ENCODE peak calls at places on chromosome X, in seven cellular contexts. One of them, this sample, is unnamed.

GRCh38 chrX:154490021-154490413 is 412 bp downstream of the SLC10A3 start:
- DNase-seq in H1: no peak
- DNase-seq in H9: no peak
- DNase-seq in IMR-90: peak; percentile 45
- DNase-seq in mesenchymal stem cell: peak; percentile 64
- DNase-seq in neuronal stem cell: no peak
- DNase-seq in trophoblast cell: no peak
- DNase-seq in this sample: peak; percentile 28

GRCh38 chrX:110125435-110125834 is 122.5 kb downstream of the TMEM164 start:
- DNase-seq in H1: no peak
- DNase-seq in H9: peak; percentile 51
- DNase-seq in IMR-90: peak; percentile 12
- DNase-seq in mesenchymal stem cell: peak; percentile 16
- DNase-seq in neuronal stem cell: no peak
- DNase-seq in trophoblast cell: no peak
- DNase-seq in this sample: peak; percentile 44

GRCh38 chrX:154082396-154083133 is 15.0 kb downstream of the MECP2 start:
- DNase-seq in H1: no peak
- DNase-seq in H9: no peak
- DNase-seq in IMR-90: peak; percentile 76
- DNase-seq in mesenchymal stem cell: peak; percentile 78
- DNase-seq in neuronal stem cell: no peak
- DNase-seq in trophoblast cell: no peak
- DNase-seq in this sample: no peak

GRCh38 chrX:51024106-51024696 is 113.7 kb downstream of the BMP15 start:
- DNase-seq in H1: no peak
- DNase-seq in H9: no peak
- DNase-seq in IMR-90: no peak
- DNase-seq in mesenchymal stem cell: no peak
- DNase-seq in neuronal stem cell: no peak
- DNase-seq in trophoblast cell: no peak
- DNase-seq in this sample: no peak

GRCh38 chrX:1419545-1420355 is 27.8 kb upstream of the SLC25A6 start:
- DNase-seq in H1: no peak
- DNase-seq in H9: no peak
- DNase-seq in IMR-90: no peak
- DNase-seq in mesenchymal stem cell: no peak
- DNase-seq in neuronal stem cell: no peak
- DNase-seq in trophoblast cell: no peak
- DNase-seq in this sample: no peak

GRCh38 chrX:146278381-146278780 is 460.8 kb downstream of the SLITRK2 start:
- DNase-seq in H1: no peak
- DNase-seq in H9: peak; percentile 36
- DNase-seq in IMR-90: no peak
- DNase-seq in mesenchymal stem cell: no peak
- DNase-seq in neuronal stem cell: no peak
- DNase-seq in trophoblast cell: no peak
- DNase-seq in this sample: peak; percentile 39

GRCh38 chrX:69029696-69030245 is 135.5 kb downstream of the PJA1 start:
- DNase-seq in H1: no peak
- DNase-seq in H9: no peak
- DNase-seq in IMR-90: no peak
- DNase-seq in mesenchymal stem cell: no peak
- DNase-seq in neuronal stem cell: no peak
- DNase-seq in trophoblast cell: no peak
- DNase-seq in this sample: no peak

GRCh38 chrX:2782171-2782570 is 30.3 kb downstream of the XG start:
- DNase-seq in H1: no peak
- DNase-seq in H9: no peak
- DNase-seq in IMR-90: no peak
- DNase-seq in mesenchymal stem cell: no peak
- DNase-seq in neuronal stem cell: no peak
- DNase-seq in trophoblast cell: no peak
- DNase-seq in this sample: no peak

GRCh38 chrX:35841872-35842271 is 43.7 kb downstream of the MAGEB16 start:
- DNase-seq in H1: no peak
- DNase-seq in H9: no peak
- DNase-seq in IMR-90: no peak
- DNase-seq in mesenchymal stem cell: peak; percentile 29
- DNase-seq in neuronal stem cell: no peak
- DNase-seq in trophoblast cell: no peak
- DNase-seq in this sample: peak; percentile 3

GRCh38 chrX:114932550-114932949 is 84.9 kb downstream of the IL13RA2 start:
- DNase-seq in H1: no peak
- DNase-seq in H9: no peak
- DNase-seq in IMR-90: no peak
- DNase-seq in mesenchymal stem cell: no peak
- DNase-seq in neuronal stem cell: no peak
- DNase-seq in trophoblast cell: no peak
- DNase-seq in this sample: no peak

GRCh38 chrX:27675493-27675892 is 85.3 kb downstream of the DCAF8L2 start:
- DNase-seq in H1: no peak
- DNase-seq in H9: no peak
- DNase-seq in IMR-90: peak; percentile 16
- DNase-seq in mesenchymal stem cell: no peak
- DNase-seq in neuronal stem cell: no peak
- DNase-seq in trophoblast cell: no peak
- DNase-seq in this sample: peak; percentile 3

GRCh38 chrX:78708171-78708570 is 39.3 kb upstream of the LPAR4 start:
- DNase-seq in H1: peak; percentile 5
- DNase-seq in H9: peak; percentile 46
- DNase-seq in IMR-90: peak; percentile 41
- DNase-seq in mesenchymal stem cell: peak; percentile 24
- DNase-seq in neuronal stem cell: no peak
- DNase-seq in trophoblast cell: no peak
- DNase-seq in this sample: peak; percentile 62

GRCh38 chrX:155048997-155049619 is 21.8 kb downstream of the CMC4 start:
- DNase-seq in H1: no peak
- DNase-seq in H9: peak; percentile 74
- DNase-seq in IMR-90: peak; percentile 55
- DNase-seq in mesenchymal stem cell: peak; percentile 56
- DNase-seq in neuronal stem cell: peak; percentile 20
- DNase-seq in trophoblast cell: no peak
- DNase-seq in this sample: peak; percentile 78

GRCh38 chrX:132022115-132022862 is 813 bp upstream of the STK26 start:
- DNase-seq in H1: no peak
- DNase-seq in H9: no peak
- DNase-seq in IMR-90: no peak
- DNase-seq in mesenchymal stem cell: peak; percentile 34
- DNase-seq in neuronal stem cell: no peak
- DNase-seq in trophoblast cell: no peak
- DNase-seq in this sample: peak; percentile 35

GRCh38 chrX:115898382-115899001 is 272.1 kb upstream of the AGTR2 start:
- DNase-seq in H1: no peak
- DNase-seq in H9: peak; percentile 65
- DNase-seq in IMR-90: peak; percentile 29
- DNase-seq in mesenchymal stem cell: no peak
- DNase-seq in neuronal stem cell: no peak
- DNase-seq in trophoblast cell: no peak
- DNase-seq in this sample: peak; percentile 78

GRCh38 chrX:2817036-2817435 is 11.7 kb upstream of the GYG2 start:
- DNase-seq in H1: no peak
- DNase-seq in H9: no peak
- DNase-seq in IMR-90: no peak
- DNase-seq in mesenchymal stem cell: no peak
- DNase-seq in neuronal stem cell: no peak
- DNase-seq in trophoblast cell: no peak
- DNase-seq in this sample: no peak

GRCh38 chrX:39941332-39941920 is 156.3 kb downstream of the BCOR start:
- DNase-seq in H1: no peak
- DNase-seq in H9: no peak
- DNase-seq in IMR-90: no peak
- DNase-seq in mesenchymal stem cell: peak; percentile 24
- DNase-seq in neuronal stem cell: no peak
- DNase-seq in trophoblast cell: no peak
- DNase-seq in this sample: peak; percentile 80

GRCh38 chrX:72621619-72622485 is 49.2 kb upstream of the HDAC8 start:
- DNase-seq in H1: no peak
- DNase-seq in H9: no peak
- DNase-seq in IMR-90: peak; percentile 61
- DNase-seq in mesenchymal stem cell: peak; percentile 45
- DNase-seq in neuronal stem cell: no peak
- DNase-seq in trophoblast cell: no peak
- DNase-seq in this sample: no peak

GRCh38 chrX:15749642-15750610 is 11.9 kb downstream of the CA5B start:
- DNase-seq in H1: no peak
- DNase-seq in H9: no peak
- DNase-seq in IMR-90: peak; percentile 6
- DNase-seq in mesenchymal stem cell: peak; percentile 30
- DNase-seq in neuronal stem cell: no peak
- DNase-seq in trophoblast cell: peak; percentile 56
- DNase-seq in this sample: no peak

GRCh38 chrX:71815121-71815905 is 52.2 kb downstream of the CXorf49B start:
- DNase-seq in H1: no peak
- DNase-seq in H9: no peak
- DNase-seq in IMR-90: no peak
- DNase-seq in mesenchymal stem cell: no peak
- DNase-seq in neuronal stem cell: no peak
- DNase-seq in trophoblast cell: no peak
- DNase-seq in this sample: peak; percentile 13

GRCh38 chrX:41720125-41720780 is 3.7 kb upstream of the GPR82 start:
- DNase-seq in H1: no peak
- DNase-seq in H9: no peak
- DNase-seq in IMR-90: peak; percentile 41
- DNase-seq in mesenchymal stem cell: peak; percentile 12
- DNase-seq in neuronal stem cell: no peak
- DNase-seq in trophoblast cell: no peak
- DNase-seq in this sample: no peak

GRCh38 chrX:71637848-71638247 is 19.5 kb upstream of the CXCR3 start:
- DNase-seq in H1: no peak
- DNase-seq in H9: no peak
- DNase-seq in IMR-90: peak; percentile 70
- DNase-seq in mesenchymal stem cell: peak; percentile 43
- DNase-seq in neuronal stem cell: no peak
- DNase-seq in trophoblast cell: no peak
- DNase-seq in this sample: no peak

GRCh38 chrX:53831662-53832635 is 145.4 kb upstream of the HUWE1 start:
- DNase-seq in H1: no peak
- DNase-seq in H9: peak; percentile 58
- DNase-seq in IMR-90: peak; percentile 7
- DNase-seq in mesenchymal stem cell: peak; percentile 15
- DNase-seq in neuronal stem cell: peak; percentile 2
- DNase-seq in trophoblast cell: peak; percentile 28
- DNase-seq in this sample: peak; percentile 69

GRCh38 chrX:5051831-5052491 is 1176.7 kb downstream of the NLGN4X start:
- DNase-seq in H1: no peak
- DNase-seq in H9: no peak
- DNase-seq in IMR-90: no peak
- DNase-seq in mesenchymal stem cell: peak; percentile 89
- DNase-seq in neuronal stem cell: no peak
- DNase-seq in trophoblast cell: peak; percentile 22
- DNase-seq in this sample: peak; percentile 42

GRCh38 chrX:124216396-124217124 is 115.9 kb upstream of the TEX13D start:
- DNase-seq in H1: no peak
- DNase-seq in H9: peak; percentile 58
- DNase-seq in IMR-90: no peak
- DNase-seq in mesenchymal stem cell: no peak
- DNase-seq in neuronal stem cell: no peak
- DNase-seq in trophoblast cell: no peak
- DNase-seq in this sample: peak; percentile 65

DNA sequence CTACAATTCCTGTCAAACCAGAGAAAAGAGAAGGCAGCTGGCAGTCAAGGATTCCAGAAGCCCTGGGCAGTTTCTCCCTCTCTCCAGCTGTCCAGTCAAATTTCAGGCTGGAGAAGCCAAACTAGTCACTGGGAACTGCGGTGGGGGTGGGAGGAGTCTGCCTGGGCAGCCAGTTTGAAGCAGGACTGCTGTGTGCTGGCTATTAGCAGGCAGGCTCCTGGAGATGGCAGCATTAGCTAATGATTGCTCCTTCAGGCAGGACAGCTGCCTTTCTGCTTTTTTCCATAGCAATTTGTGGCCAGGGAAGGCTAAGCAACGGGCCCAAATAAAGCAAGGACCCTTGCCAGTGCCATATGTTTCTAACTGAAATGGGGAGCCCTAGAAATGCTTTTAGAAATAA is 44.7 kb upstream of the FGF13 start:
- DNase-seq in H1: peak; percentile 9
- DNase-seq in H9: peak; percentile 74
- DNase-seq in IMR-90: no peak
- DNase-seq in mesenchymal stem cell: peak; percentile 0
- DNase-seq in neuronal stem cell: peak; percentile 21
- DNase-seq in trophoblast cell: no peak
- DNase-seq in this sample: peak; percentile 78
- H2BK120ac ChIP-seq in H1: no peak overlapping the region
- H2BK120ac ChIP-seq in H9: no peak overlapping the region
- H2BK120ac ChIP-seq in IMR-90: no peak overlapping the region
- H2BK120ac ChIP-seq in mesenchymal stem cell: no peak overlapping the region
- H2BK120ac ChIP-seq in neuronal stem cell: no peak overlapping the region
- H2BK120ac ChIP-seq in trophoblast cell: no peak overlapping the region
- H2BK120ac ChIP-seq in this sample: no peak overlapping the region

GRCh38 chrX:24969812-24970211 is 46.0 kb downstream of the ARX start:
- DNase-seq in H1: no peak
- DNase-seq in H9: no peak
- DNase-seq in IMR-90: no peak
- DNase-seq in mesenchymal stem cell: no peak
- DNase-seq in neuronal stem cell: no peak
- DNase-seq in trophoblast cell: no peak
- DNase-seq in this sample: no peak
- H3K79me1 ChIP-seq in H1: no peaks in the 10 kb centered on the region
- H3K79me1 ChIP-seq in H9: no peaks in the 10 kb centered on the region
- H3K79me1 ChIP-seq in IMR-90: no peaks in the 10 kb centered on the region
- H3K79me1 ChIP-seq in mesenchymal stem cell: no peaks in the 10 kb centered on the region
- H3K79me1 ChIP-seq in neuronal stem cell: no peaks in the 10 kb centered on the region
- H3K79me1 ChIP-seq in trophoblast cell: no peaks in the 10 kb centered on the region
- H3K79me1 ChIP-seq in this sample: no peaks in the 10 kb centered on the region

GRCh38 chrX:134804779-134805178 is 146.5 kb upstream of the PLAC1 start:
- DNase-seq in H1: no peak
- DNase-seq in H9: no peak
- DNase-seq in IMR-90: no peak
- DNase-seq in mesenchymal stem cell: no peak
- DNase-seq in neuronal stem cell: no peak
- DNase-seq in trophoblast cell: no peak
- DNase-seq in this sample: no peak

GRCh38 chrX:134803551-134804183 is 145.4 kb upstream of the PLAC1 start:
- DNase-seq in H1: no peak
- DNase-seq in H9: no peak
- DNase-seq in IMR-90: no peak
- DNase-seq in mesenchymal stem cell: no peak
- DNase-seq in neuronal stem cell: no peak
- DNase-seq in trophoblast cell: no peak
- DNase-seq in this sample: peak; percentile 91

GRCh38 chrX:134810211-134810610 is 151.9 kb upstream of the PLAC1 start:
- DNase-seq in H1: no peak
- DNase-seq in H9: no peak
- DNase-seq in IMR-90: peak; percentile 12
- DNase-seq in mesenchymal stem cell: no peak
- DNase-seq in neuronal stem cell: no peak
- DNase-seq in trophoblast cell: peak; percentile 35
- DNase-seq in this sample: no peak

GRCh38 chrX:134807039-134807729 is 148.9 kb upstream of the PLAC1 start:
- DNase-seq in H1: no peak
- DNase-seq in H9: peak; percentile 92
- DNase-seq in IMR-90: peak; percentile 95
- DNase-seq in mesenchymal stem cell: peak; percentile 92
- DNase-seq in neuronal stem cell: peak; percentile 74
- DNase-seq in trophoblast cell: peak; percentile 92
- DNase-seq in this sample: peak; percentile 96

GRCh38 chrX:134806707-134807038 is 148.4 kb upstream of the PLAC1 start:
- DNase-seq in H1: no peak
- DNase-seq in H9: no peak
- DNase-seq in IMR-90: no peak
- DNase-seq in mesenchymal stem cell: no peak
- DNase-seq in neuronal stem cell: no peak
- DNase-seq in trophoblast cell: no peak
- DNase-seq in this sample: no peak
- H2BK120ac ChIP-seq in H1: no peak overlapping the region
- H2BK120ac ChIP-seq in H9: no peak overlapping the region
- H2BK120ac ChIP-seq in IMR-90: peak overlapping the region; percentile 36
- H2BK120ac ChIP-seq in mesenchymal stem cell: no peak overlapping the region
- H2BK120ac ChIP-seq in neuronal stem cell: no peak overlapping the region
- H2BK120ac ChIP-seq in trophoblast cell: no peak overlapping the region
- H2BK120ac ChIP-seq in this sample: no peak overlapping the region

GRCh38 chrX:13836575-13836974 is 19.7 kb upstream of the GPM6B start:
- DNase-seq in H1: no peak
- DNase-seq in H9: no peak
- DNase-seq in IMR-90: no peak
- DNase-seq in mesenchymal stem cell: no peak
- DNase-seq in neuronal stem cell: no peak
- DNase-seq in trophoblast cell: no peak
- DNase-seq in this sample: no peak
- H3K79me1 ChIP-seq in H1: no peaks in the 10 kb centered on the region
- H3K79me1 ChIP-seq in H9: peaks cover 8% of the 10 kb centered on the region
- H3K79me1 ChIP-seq in IMR-90: no peaks in the 10 kb centered on the region
- H3K79me1 ChIP-seq in mesenchymal stem cell: no peaks in the 10 kb centered on the region
- H3K79me1 ChIP-seq in neuronal stem cell: peaks cover 1% of the 10 kb centered on the region
- H3K79me1 ChIP-seq in trophoblast cell: no peaks in the 10 kb centered on the region
- H3K79me1 ChIP-seq in this sample: no peaks in the 10 kb centered on the region